ENCODE peak calls at places on chromosomes 5 and 9, in eight cellular contexts. One of them, this sample, is unnamed.

GRCh38 chr5:160850439-160850838 is 1.6 kb downstream of the ATP10B start:
- DNase-seq in A549: no peak
- DNase-seq in K562: no peak
- DNase-seq in GM12878: no peak
- DNase-seq in SK-N-SH: no peak
- DNase-seq in endothelial cell of umbilical vein: no peak
- DNase-seq in HCT116: no peak
- DNase-seq in H1: no peak
- DNase-seq in this sample: no peak

GRCh38 chr9:28005779-28006178 is 432.5 kb upstream of the C9orf72 start:
- DNase-seq in K562: no peak
- DNase-seq in SK-N-SH: peak; percentile 61
- DNase-seq in HCT116: no peak
- DNase-seq in H1: no peak
- DNase-seq in endothelial cell of umbilical vein: no peak
- DNase-seq in GM12878: no peak
- DNase-seq in A549: no peak
- DNase-seq in this sample: no peak

GRCh38 chr5:141261238-141261546 is 16.0 kb downstream of the PCDHB15 start:
- DNase-seq in SK-N-SH: no peak
- DNase-seq in A549: no peak
- DNase-seq in HCT116: no peak
- DNase-seq in GM12878: no peak
- DNase-seq in K562: no peak
- DNase-seq in endothelial cell of umbilical vein: no peak
- DNase-seq in H1: no peak
- DNase-seq in this sample: no peak

GRCh38 chr9:125272697-125273096 is 11.1 kb downstream of the GAPVD1 start:
- DNase-seq in A549: no peak
- DNase-seq in K562: no peak
- DNase-seq in endothelial cell of umbilical vein: no peak
- DNase-seq in GM12878: no peak
- DNase-seq in H1: no peak
- DNase-seq in HCT116: no peak
- DNase-seq in SK-N-SH: no peak
- DNase-seq in this sample: no peak

GRCh38 chr9:24652181-24652580 is 106.5 kb upstream of the IZUMO3 start:
- DNase-seq in SK-N-SH: no peak
- DNase-seq in K562: no peak
- DNase-seq in A549: no peak
- DNase-seq in endothelial cell of umbilical vein: no peak
- DNase-seq in GM12878: no peak
- DNase-seq in H1: no peak
- DNase-seq in HCT116: no peak
- DNase-seq in this sample: no peak

GRCh38 chr5:107513337-107514125 is 157.2 kb downstream of the EFNA5 start:
- DNase-seq in endothelial cell of umbilical vein: peak; percentile 58
- DNase-seq in HCT116: no peak
- DNase-seq in GM12878: peak; percentile 39
- DNase-seq in A549: no peak
- DNase-seq in K562: no peak
- DNase-seq in SK-N-SH: no peak
- DNase-seq in H1: no peak
- DNase-seq in this sample: no peak

GRCh38 chr9:75889977-75890540 is 414 bp upstream of the PCSK5 start:
- DNase-seq in H1: no peak
- DNase-seq in SK-N-SH: peak; percentile 7
- DNase-seq in HCT116: no peak
- DNase-seq in K562: no peak
- DNase-seq in GM12878: no peak
- DNase-seq in A549: peak; percentile 44
- DNase-seq in endothelial cell of umbilical vein: no peak
- DNase-seq in this sample: peak; percentile 1

GRCh38 chr5:137401946-137402345 is 97.2 kb downstream of the SPOCK1 start:
- DNase-seq in H1: no peak
- DNase-seq in A549: no peak
- DNase-seq in endothelial cell of umbilical vein: no peak
- DNase-seq in SK-N-SH: no peak
- DNase-seq in HCT116: no peak
- DNase-seq in GM12878: no peak
- DNase-seq in K562: no peak
- DNase-seq in this sample: no peak

GRCh38 chr9:81183763-81184162 is 505.6 kb downstream of the TLE1 start:
- DNase-seq in H1: no peak
- DNase-seq in K562: no peak
- DNase-seq in A549: no peak
- DNase-seq in endothelial cell of umbilical vein: no peak
- DNase-seq in GM12878: no peak
- DNase-seq in HCT116: no peak
- DNase-seq in SK-N-SH: no peak
- DNase-seq in this sample: no peak

GRCh38 chr5:90161399-90161798 is 248.2 kb downstream of the CETN3 start:
- DNase-seq in A549: no peak
- DNase-seq in SK-N-SH: peak; percentile 20
- DNase-seq in HCT116: peak; percentile 39
- DNase-seq in K562: peak; percentile 59
- DNase-seq in endothelial cell of umbilical vein: peak; percentile 76
- DNase-seq in H1: peak; percentile 31
- DNase-seq in GM12878: no peak
- DNase-seq in this sample: peak; percentile 39

GRCh38 chr9:133064241-133065069 is 2.7 kb downstream of the CEL start:
- DNase-seq in HCT116: no peak
- DNase-seq in A549: no peak
- DNase-seq in SK-N-SH: no peak
- DNase-seq in K562: no peak
- DNase-seq in endothelial cell of umbilical vein: no peak
- DNase-seq in GM12878: no peak
- DNase-seq in H1: no peak
- DNase-seq in this sample: no peak

GRCh38 chr5:147836439-147836838 is 5.0 kb upstream of the SPINK1 start:
- DNase-seq in A549: no peak
- DNase-seq in K562: no peak
- DNase-seq in HCT116: no peak
- DNase-seq in endothelial cell of umbilical vein: no peak
- DNase-seq in SK-N-SH: no peak
- DNase-seq in H1: no peak
- DNase-seq in GM12878: no peak
- DNase-seq in this sample: no peak

GRCh38 chr5:147830035-147830434 is 1.4 kb downstream of the SPINK1 start:
- DNase-seq in SK-N-SH: no peak
- DNase-seq in A549: no peak
- DNase-seq in HCT116: no peak
- DNase-seq in K562: no peak
- DNase-seq in GM12878: no peak
- DNase-seq in endothelial cell of umbilical vein: no peak
- DNase-seq in H1: no peak
- DNase-seq in this sample: no peak

GRCh38 chr5:147831465-147831864 is at the start of gene SPINK1:
- DNase-seq in endothelial cell of umbilical vein: no peak
- DNase-seq in SK-N-SH: no peak
- DNase-seq in H1: no peak
- DNase-seq in A549: no peak
- DNase-seq in K562: no peak
- DNase-seq in HCT116: no peak
- DNase-seq in GM12878: no peak
- DNase-seq in this sample: no peak

GRCh38 chr5:147835386-147835798 is 3.9 kb upstream of the SPINK1 start:
- DNase-seq in GM12878: no peak
- DNase-seq in H1: no peak
- DNase-seq in SK-N-SH: no peak
- DNase-seq in A549: peak; percentile 48
- DNase-seq in HCT116: no peak
- DNase-seq in K562: no peak
- DNase-seq in endothelial cell of umbilical vein: no peak
- DNase-seq in this sample: no peak
- TF ChIP-seq MAX in GM12878: no peak
- TF ChIP-seq MAX in H1: no peak
- TF ChIP-seq MAX in SK-N-SH: no peak
- TF ChIP-seq MAX in A549: peak; percentile 78
- TF ChIP-seq MAX in HCT116: no peak
- TF ChIP-seq MAX in K562: no peak
- TF ChIP-seq MAX in endothelial cell of umbilical vein: no peak
- TF ChIP-seq MAX in this sample: no peak

GRCh38 chr5:38695021-38695961 is 138.8 kb upstream of the LIFR start:
- DNase-seq in H1: no peak
- DNase-seq in K562: no peak
- DNase-seq in endothelial cell of umbilical vein: no peak
- DNase-seq in SK-N-SH: no peak
- DNase-seq in A549: no peak
- DNase-seq in HCT116: no peak
- DNase-seq in GM12878: no peak
- DNase-seq in this sample: no peak
- H3K4me3 ChIP-seq in H1: no peak overlapping the region
- H3K4me3 ChIP-seq in K562: no peak overlapping the region
- H3K4me3 ChIP-seq in endothelial cell of umbilical vein: no peak overlapping the region
- H3K4me3 ChIP-seq in SK-N-SH: no peak overlapping the region
- H3K4me3 ChIP-seq in A549: no peak overlapping the region
- H3K4me3 ChIP-seq in HCT116: no peak overlapping the region
- H3K4me3 ChIP-seq in GM12878: no peak overlapping the region
- H3K4me3 ChIP-seq in this sample: no peak overlapping the region

GRCh38 chr9:114098660-114099522 is at the start of gene KIF12:
- DNase-seq in H1: no peak
- DNase-seq in GM12878: no peak
- DNase-seq in SK-N-SH: peak; percentile 93
- DNase-seq in HCT116: peak; percentile 22
- DNase-seq in endothelial cell of umbilical vein: no peak
- DNase-seq in K562: peak; percentile 37
- DNase-seq in A549: peak; percentile 70
- DNase-seq in this sample: no peak
- TF ChIP-seq CTCF in H1: no peak
- TF ChIP-seq CTCF in GM12878: no peak
- TF ChIP-seq CTCF in SK-N-SH: no peak
- TF ChIP-seq CTCF in HCT116: no peak
- TF ChIP-seq CTCF in endothelial cell of umbilical vein: no peak
- TF ChIP-seq CTCF in K562: no peak
- TF ChIP-seq CTCF in A549: no peak
- TF ChIP-seq CTCF in this sample: no peak

GRCh38 chr9:30943446-30944232 is 1440.8 kb upstream of the ACO1 start:
- DNase-seq in GM12878: no peak
- DNase-seq in endothelial cell of umbilical vein: no peak
- DNase-seq in SK-N-SH: no peak
- DNase-seq in H1: no peak
- DNase-seq in A549: no peak
- DNase-seq in K562: no peak
- DNase-seq in HCT116: no peak
- DNase-seq in this sample: no peak
- TF ChIP-seq MAX in GM12878: no peak
- TF ChIP-seq MAX in endothelial cell of umbilical vein: no peak
- TF ChIP-seq MAX in SK-N-SH: no peak
- TF ChIP-seq MAX in H1: no peak
- TF ChIP-seq MAX in A549: no peak
- TF ChIP-seq MAX in K562: no peak
- TF ChIP-seq MAX in HCT116: no peak
- TF ChIP-seq MAX in this sample: no peak

GRCh38 chr5:72511371-72512178 is 4.4 kb upstream of the ZNF366 start:
- DNase-seq in GM12878: no peak
- DNase-seq in HCT116: no peak
- DNase-seq in A549: no peak
- DNase-seq in K562: no peak
- DNase-seq in SK-N-SH: no peak
- DNase-seq in endothelial cell of umbilical vein: peak; percentile 67
- DNase-seq in H1: no peak
- DNase-seq in this sample: peak; percentile 18

GRCh38 chr5:72508241-72509170 is 1.3 kb upstream of the ZNF366 start:
- DNase-seq in H1: no peak
- DNase-seq in SK-N-SH: no peak
- DNase-seq in HCT116: no peak
- DNase-seq in K562: no peak
- DNase-seq in endothelial cell of umbilical vein: no peak
- DNase-seq in A549: no peak
- DNase-seq in GM12878: peak; percentile 83
- DNase-seq in this sample: peak; percentile 81

GRCh38 chr5:72509401-72509800 is 2.2 kb upstream of the ZNF366 start:
- DNase-seq in endothelial cell of umbilical vein: no peak
- DNase-seq in H1: no peak
- DNase-seq in K562: no peak
- DNase-seq in GM12878: no peak
- DNase-seq in SK-N-SH: no peak
- DNase-seq in HCT116: no peak
- DNase-seq in A549: no peak
- DNase-seq in this sample: no peak

GRCh38 chr5:72512179-72512860 is 5.1 kb upstream of the ZNF366 start:
- DNase-seq in A549: no peak
- DNase-seq in SK-N-SH: no peak
- DNase-seq in endothelial cell of umbilical vein: no peak
- DNase-seq in K562: no peak
- DNase-seq in GM12878: no peak
- DNase-seq in H1: no peak
- DNase-seq in HCT116: no peak
- DNase-seq in this sample: no peak

DNA sequence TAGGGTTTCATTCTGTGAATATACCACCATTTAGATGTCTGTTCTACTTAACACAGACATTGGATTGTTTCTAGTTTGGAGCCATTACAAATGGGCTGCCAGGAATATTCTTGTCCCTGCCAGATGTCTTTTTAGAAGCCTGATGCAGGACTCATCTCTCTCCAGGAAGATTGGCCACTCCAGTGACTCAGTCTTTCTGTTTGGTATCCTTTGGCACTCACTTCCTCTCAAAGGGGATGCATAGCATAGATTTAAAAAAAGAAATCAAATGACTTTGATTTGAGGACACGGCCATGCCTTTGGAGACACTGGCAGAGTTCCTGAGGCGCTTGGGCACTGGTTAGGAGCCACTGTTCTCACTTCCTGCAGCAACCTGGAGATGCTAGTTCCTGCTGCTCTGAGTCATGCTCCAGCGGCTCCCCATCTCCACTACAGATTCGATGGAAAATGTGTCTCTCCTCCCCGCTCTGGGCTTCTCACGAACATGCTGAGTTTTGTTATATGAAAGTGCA is 3.5 kb upstream of the ZNF366 start:
- DNase-seq in H1: no peak
- DNase-seq in SK-N-SH: no peak
- DNase-seq in HCT116: no peak
- DNase-seq in endothelial cell of umbilical vein: peak; percentile 80
- DNase-seq in K562: no peak
- DNase-seq in GM12878: no peak
- DNase-seq in A549: no peak
- DNase-seq in this sample: no peak
- H3K4me3 ChIP-seq in H1: no peak overlapping the region
- H3K4me3 ChIP-seq in SK-N-SH: peak overlapping the region; percentile 7
- H3K4me3 ChIP-seq in HCT116: no peak overlapping the region
- H3K4me3 ChIP-seq in endothelial cell of umbilical vein: no peak overlapping the region
- H3K4me3 ChIP-seq in K562: no peak overlapping the region
- H3K4me3 ChIP-seq in GM12878: no peak overlapping the region
- H3K4me3 ChIP-seq in A549: no peak overlapping the region
- H3K4me3 ChIP-seq in this sample: no peak overlapping the region

This sample was measured in NB4.